ENCODE peak calls at places on chromosomes 12 and 14, in ten cellular contexts. B is left ventricle myocardium inferior; W is left lung; X is transverse colon; D is tibial artery; J is Peyer's patch; Y is upper lobe of left lung; E is CD8-positive, alpha-beta T cell; I is thyroid gland; N is colonic mucosa. L is an unnamed sample. For H3K4me1, the result is how much of the 10 kb centered on the place peaks cover.

GRCh38 chr12:81962126-81962856 is 203.1 kb upstream of the PPFIA2 start:
- DNase-seq in I (no peak), E (no peak), J (no peak), B (no peak), D (no peak), Y (no peak), W (no peak), X (no peak), N (no peak), L (no peak)

GRCh38 chr14:104238424-104239184 is 100.2 kb downstream of the KIF26A start:
- DNase-seq in N (no peak), W (peak), J (peak), X (no peak), I (no peak), D (peak), Y (peak), E (no peak), B (no peak), L (peak)

GRCh38 chr12:57560516-57560915 is 10.7 kb downstream of the KIF5A start:
- DNase-seq in B (no peak), J (no peak), D (no peak), E (no peak), N (no peak), I (no peak), X (no peak), W (no peak), Y (no peak), L (no peak)

GRCh38 chr14:70660967-70661871 is 19.5 kb downstream of the TTC9 start:
- DNase-seq in J (peak), N (peak), W (no peak), E (peak), D (no peak), B (no peak), I (peak), Y (no peak), X (peak), L (no peak)

GRCh38 chr14:29752221-29752923 is 175.3 kb downstream of the PRKD1 start:
- DNase-seq in N (no peak), W (no peak), B (no peak), Y (no peak), X (no peak), D (no peak), E (no peak), I (no peak), J (no peak), L (no peak)

GRCh38 chr12:86662464-86662863 is 406.3 kb upstream of the MGAT4C start:
- DNase-seq in Y (no peak), D (no peak), B (no peak), N (no peak), X (no peak), J (no peak), I (no peak), E (no peak), W (no peak), L (no peak)

GRCh38 chr14:82872494-82872893 is 1338.8 kb upstream of the SEL1L start:
- DNase-seq in J (no peak), X (no peak), E (no peak), D (no peak), W (no peak), N (no peak), I (no peak), B (no peak), Y (no peak), L (peak)

GRCh38 chr12:92561543-92561899 is 141.3 kb upstream of the PLEKHG7 start:
- DNase-seq in Y (no peak), N (peak), B (no peak), W (peak), E (no peak), X (peak), D (peak), I (peak), J (no peak), L (peak)

GRCh38 chr14:90546767-90547166 is 149.9 kb downstream of the CALM1 start:
- DNase-seq in E (no peak), N (no peak), J (no peak), W (no peak), Y (no peak), I (no peak), D (no peak), X (no peak), B (no peak), L (no peak)

GRCh38 chr14:103687712-103688111 is 27.5 kb downstream of the XRCC3 start:
- DNase-seq in W (no peak), N (no peak), E (no peak), Y (no peak), D (no peak), I (no peak), J (no peak), B (no peak), X (no peak), L (no peak)

GRCh38 chr14:77133718-77134338 is 7.8 kb downstream of the ZDHHC22 start:
- DNase-seq in B (peak), D (no peak), Y (peak), W (no peak), E (no peak), I (peak), X (peak), N (peak), J (peak), L (no peak)

GRCh38 chr12:62631531-62632520 is 165.2 kb downstream of the MON2 start:
- DNase-seq in W (peak), X (peak), J (peak), I (peak), N (peak), E (no peak), Y (peak), D (peak), B (peak), L (peak)

DNA sequence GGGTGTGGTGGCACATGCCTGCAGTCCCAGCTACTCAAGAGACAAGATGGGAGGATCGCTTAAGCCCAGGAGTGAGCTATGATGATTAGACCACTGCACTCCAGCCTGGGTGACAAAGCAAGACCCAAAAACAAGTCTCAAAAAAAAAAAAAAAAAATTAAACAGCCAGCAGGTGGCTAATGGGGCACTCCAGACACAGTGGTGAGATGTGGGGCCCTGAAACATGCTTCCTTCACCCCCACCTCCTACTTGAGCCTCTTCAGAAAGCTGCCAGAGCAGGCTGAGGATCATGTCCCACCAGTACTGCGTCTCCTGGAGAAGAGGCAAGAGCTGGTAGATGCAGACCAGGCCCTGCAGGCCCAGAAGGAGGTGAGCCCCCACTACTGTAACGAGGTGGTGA is 2.1 kb downstream of the CFAP73 start:
- DNase-seq in Y (no peak), B (no peak), W (no peak), D (no peak), E (no peak), X (no peak), N (no peak), J (no peak), I (no peak), L (no peak)
- H3K4me1 ChIP-seq in Y (under half), B (under half), W (under half), D (under half), E (under half), X (under half), N (under half), J (under half), I (under half), L (under half)

GRCh38 chr14:47332099-47332498 is 343.3 kb downstream of the MDGA2 start:
- DNase-seq in Y (no peak), D (no peak), E (no peak), W (no peak), X (no peak), B (no peak), N (no peak), I (no peak), J (no peak), L (no peak)

DNA sequence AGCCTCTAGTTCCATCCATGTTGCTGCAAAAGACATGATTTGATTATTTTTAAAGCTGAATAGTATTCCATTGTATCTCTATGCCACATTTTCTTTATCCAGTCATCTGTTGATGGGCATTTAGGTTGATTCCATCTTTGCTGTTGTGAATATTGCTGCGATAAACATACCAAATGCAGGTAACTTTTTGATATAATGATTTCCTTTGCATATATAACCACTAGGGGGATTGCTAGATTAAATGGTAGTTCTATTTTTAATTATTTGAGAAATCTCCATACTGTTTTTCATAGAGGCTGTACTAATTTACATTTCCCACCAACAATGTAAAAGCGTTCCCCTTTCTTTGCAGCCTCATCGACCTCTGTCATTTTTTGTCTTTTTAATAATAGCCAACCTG is 342.5 kb downstream of the MDGA2 start:
- DNase-seq in D (no peak), X (no peak), N (no peak), J (no peak), W (no peak), B (no peak), I (no peak), E (no peak), Y (no peak), L (no peak)
- TF ChIP-seq CTCF in D (no peak), X (no peak), N (no peak), J (no peak), W (no peak), B (no peak), I (no peak), E (no peak), Y (no peak), L (peak)

GRCh38 chr14:50397461-50398196 is 948 bp upstream of the CDKL1 start:
- DNase-seq in B (no peak), I (peak), X (peak), D (peak), N (peak), W (no peak), Y (no peak), J (peak), E (no peak), L (peak)

GRCh38 chr14:50399251-50400032 is 2.8 kb upstream of the CDKL1 start:
- DNase-seq in W (no peak), D (peak), J (peak), B (no peak), Y (no peak), I (peak), E (no peak), N (peak), X (peak), L (peak)

GRCh38 chr14:50396636-50397460 is at the start of gene CDKL1:
- DNase-seq in B (peak), Y (peak), D (peak), N (peak), I (peak), E (peak), J (peak), X (peak), W (peak), L (peak)

GRCh38 chr14:50394713-50395112 is 2.0 kb downstream of the CDKL1 start:
- DNase-seq in Y (no peak), I (no peak), D (no peak), W (no peak), J (no peak), E (no peak), X (no peak), N (no peak), B (no peak), L (no peak)

GRCh38 chr14:50395448-50395847 is 1.2 kb downstream of the CDKL1 start:
- DNase-seq in E (no peak), N (peak), B (no peak), W (no peak), D (peak), J (no peak), X (peak), Y (no peak), I (peak), L (no peak)
- H3K4me3 ChIP-seq in E (no peak), N (peak), B (peak), W (peak), D (peak), J (peak), X (peak), Y (no peak), I (peak), L (no peak)

GRCh38 chr12:50615534-50616296 is 110.9 kb downstream of the DIP2B start:
- DNase-seq in I (no peak), N (no peak), B (no peak), E (no peak), W (no peak), X (no peak), D (no peak), Y (no peak), J (no peak), L (no peak)
- H3K4me1 ChIP-seq in I (under half), N (under half), B (half or more), E (under half), W (under half), X (under half), D (under half), Y (under half), J (under half), L (under half)

GRCh38 chr12:89167986-89168385 is 184.3 kb downstream of the DUSP6 start:
- DNase-seq in I (no peak), X (no peak), W (no peak), N (no peak), D (no peak), J (no peak), Y (no peak), E (no peak), B (no peak), L (no peak)
- TF ChIP-seq CTCF in I (no peak), X (no peak), W (no peak), N (no peak), D (no peak), J (no peak), Y (no peak), E (no peak), B (no peak), L (no peak)

DNA sequence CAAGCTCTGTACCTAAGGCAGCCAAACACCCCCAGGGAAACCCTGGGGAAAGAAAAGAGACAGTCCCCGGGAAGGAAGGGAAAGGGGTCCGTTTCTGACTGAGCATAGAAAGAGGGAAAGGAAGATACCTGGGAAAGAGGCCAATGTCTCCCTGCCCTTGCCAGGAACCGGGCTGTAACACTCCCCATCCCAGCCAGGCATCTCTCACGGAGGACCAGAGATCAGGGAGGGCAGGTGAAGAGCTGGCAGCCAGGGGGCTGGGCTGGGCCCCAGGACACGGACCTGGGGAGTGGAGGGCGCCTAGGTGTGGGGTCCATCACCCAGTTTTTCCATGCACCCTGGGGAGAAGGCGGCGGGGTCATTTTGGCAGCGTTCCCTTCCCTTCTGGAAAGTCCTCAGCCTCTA is 18.9 kb upstream of the PLEKHH1 start:
- DNase-seq in B (no peak), Y (peak), N (peak), X (peak), D (no peak), E (no peak), J (no peak), I (peak), W (no peak), L (no peak)
- H3K4me3 ChIP-seq in B (peak), Y (no peak), N (peak), X (peak), D (peak), E (peak), J (peak), I (peak), W (peak), L (peak)

GRCh38 chr12:49368240-49368600 is 958 bp downstream of the SPATS2 start:
- DNase-seq in W (no peak), D (no peak), X (no peak), Y (no peak), I (no peak), J (no peak), N (no peak), B (no peak), E (no peak), L (no peak)
- H3K4me1 ChIP-seq in W (under half), D (under half), X (under half), Y (under half), I (under half), J (under half), N (under half), B (under half), E (under half), L (under half)

DNA sequence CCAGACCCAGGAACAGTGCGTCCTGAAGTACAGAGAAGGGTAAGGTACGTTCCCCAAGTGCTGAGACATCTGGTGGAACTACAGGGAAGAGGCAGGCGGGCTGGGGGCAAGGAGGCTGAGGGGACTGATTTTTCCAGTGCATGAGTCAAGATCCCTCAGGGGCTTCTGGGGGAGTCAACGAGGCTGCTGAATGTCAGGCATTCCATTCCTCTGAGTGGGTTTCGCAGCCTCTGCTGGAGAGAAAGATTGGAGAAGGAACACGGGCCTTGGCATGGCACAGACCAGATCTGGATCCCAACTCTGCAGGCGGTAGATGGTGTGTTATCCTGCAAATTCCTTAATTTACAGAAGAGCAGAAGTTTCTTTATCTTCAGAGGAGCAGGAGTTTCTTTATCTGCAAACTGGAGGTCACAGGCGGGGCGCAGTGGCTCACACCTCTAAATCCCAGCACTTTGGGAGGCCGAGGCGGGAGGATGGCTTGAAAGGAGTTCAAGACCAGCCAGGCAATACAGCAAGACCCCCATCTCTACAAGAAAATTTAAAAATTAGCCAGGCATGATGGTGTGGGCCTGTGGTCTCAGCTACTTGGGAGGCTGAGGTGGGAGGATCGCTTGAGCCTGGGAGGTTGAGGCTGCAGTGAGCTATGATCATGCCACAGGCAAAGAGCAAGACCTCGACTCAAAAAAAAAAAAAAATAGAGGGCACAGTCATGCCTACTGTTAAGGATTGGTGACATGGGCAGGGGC is 132.6 kb upstream of the MAP1LC3B2 start:
- DNase-seq in Y (no peak), W (peak), E (no peak), B (peak), N (no peak), I (no peak), J (peak), D (peak), X (peak), L (peak)
- TF ChIP-seq CTCF in Y (no peak), W (no peak), E (no peak), B (peak), N (no peak), I (no peak), J (no peak), D (peak), X (no peak), L (no peak)

GRCh38 chr12:71472441-71472911 is 32.9 kb downstream of the LGR5 start:
- DNase-seq in Y (no peak), X (no peak), W (no peak), E (no peak), I (no peak), D (no peak), N (no peak), B (no peak), J (no peak), L (no peak)

GRCh38 chr12:71475280-71475679 is 35.7 kb downstream of the LGR5 start:
- DNase-seq in Y (no peak), B (peak), J (no peak), X (no peak), D (peak), I (no peak), E (no peak), N (no peak), W (no peak), L (no peak)

GRCh38 chr12:71465794-71466193 is 26.2 kb downstream of the LGR5 start:
- DNase-seq in N (no peak), E (no peak), J (no peak), D (no peak), Y (no peak), B (no peak), X (no peak), I (no peak), W (no peak), L (peak)

GRCh38 chr12:71469235-71469873 is 29.8 kb downstream of the LGR5 start:
- DNase-seq in I (no peak), J (peak), Y (peak), W (no peak), N (no peak), E (no peak), X (no peak), B (no peak), D (no peak), L (peak)
- H3K4me3 ChIP-seq in I (no peak), J (no peak), Y (no peak), W (no peak), N (no peak), E (no peak), X (no peak), B (no peak), D (no peak), L (no peak)

DNA sequence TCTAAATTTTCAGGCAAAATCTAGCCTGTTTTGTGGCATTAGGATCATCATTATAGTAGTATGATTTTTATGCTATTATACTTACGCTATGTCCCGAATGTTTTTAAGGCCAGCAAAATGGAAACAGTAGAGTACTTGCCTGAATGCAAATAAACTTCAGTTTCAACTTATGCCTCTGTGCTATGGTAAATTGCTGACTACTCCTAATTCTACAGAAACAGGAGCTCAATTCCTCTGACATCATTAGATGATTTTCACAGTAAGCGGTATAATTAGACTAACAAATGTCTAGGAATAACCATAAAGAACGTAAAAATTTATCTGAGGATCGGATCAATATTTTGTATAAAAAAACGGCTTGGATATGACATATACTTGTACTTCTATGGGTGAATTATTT is 270.0 kb downstream of the EGLN3 start:
- DNase-seq in B (no peak), W (no peak), N (no peak), D (no peak), Y (no peak), X (no peak), J (no peak), E (no peak), I (no peak), L (no peak)
- H3K4me1 ChIP-seq in B (under half), W (under half), N (under half), D (under half), Y (under half), X (under half), J (under half), E (under half), I (under half), L (under half)